ENCODE peak calls at places on chromosomes 1 and 21, in five cellular contexts. W is heart left ventricle, E is GM13976, R is HepG2, D is endothelial cell of umbilical vein. X is an unnamed sample.

GRCh38 chr1:245997471-245998258 is 509.4 kb downstream of the SMYD3 start:
- DNase-seq in D (peak; percentile 58), R (no peak), W (peak; percentile 66), E (no peak), X (no peak)

GRCh38 chr1:42801832-42802483 is 15.0 kb upstream of the ERMAP start:
- DNase-seq in W (no peak), D (no peak), R (no peak), E (no peak), X (no peak)

GRCh38 chr1:96536576-96536975 is 185.0 kb upstream of the PTBP2 start:
- DNase-seq in D (no peak), W (no peak), R (no peak), E (no peak), X (no peak)

GRCh38 chr1:101262601-101263348 is 26.0 kb downstream of the S1PR1 start:
- DNase-seq in E (no peak), W (no peak), D (peak; percentile 73), R (no peak), X (peak; percentile 30)

GRCh38 chr1:223622132-223622842 is 43.2 kb downstream of the CAPN8 start:
- DNase-seq in R (peak; percentile 77), W (no peak), E (no peak), D (no peak), X (no peak)

GRCh38 chr1:14441302-14441741 is 157.2 kb upstream of the KAZN start:
- DNase-seq in D (no peak), W (no peak), E (no peak), R (no peak), X (no peak)

GRCh38 chr1:235708390-235708962 is 58.9 kb upstream of the GNG4 start:
- DNase-seq in D (no peak), R (peak; percentile 2), E (no peak), W (no peak), X (no peak)

GRCh38 chr1:241212624-241213023 is 144.4 kb downstream of the RGS7 start:
- DNase-seq in W (no peak), E (no peak), D (no peak), R (no peak), X (no peak)

GRCh38 chr1:19597463-19598309 is 46.4 kb upstream of the NBL1 start:
- DNase-seq in R (no peak), W (no peak), E (no peak), D (peak; percentile 66), X (peak; percentile 74)

GRCh38 chr1:147598631-147599361 is 57.5 kb downstream of the BCL9 start:
- DNase-seq in D (no peak), W (peak; percentile 79), E (peak; percentile 47), R (no peak), X (peak; percentile 62)

GRCh38 chr1:87084247-87084836 is 169.9 kb downstream of the HS2ST1 start:
- DNase-seq in D (peak; percentile 41), R (peak; percentile 4), E (peak; percentile 14), W (no peak), X (no peak)

GRCh38 chr1:201763439-201764140 is 65.4 kb upstream of the IPO9 start:
- DNase-seq in W (no peak), R (no peak), E (no peak), D (no peak), X (no peak)

GRCh38 chr21:43809853-43810504 is 20.6 kb downstream of the RRP1 start:
- DNase-seq in E (no peak), R (no peak), D (no peak), W (no peak), X (no peak)

GRCh38 chr1:39720094-39720999 is 18.3 kb upstream of the PPIE start:
- DNase-seq in R (peak; percentile 51), D (peak; percentile 68), W (no peak), E (peak; percentile 46), X (no peak)

GRCh38 chr1:100358210-100358609 is 5.9 kb downstream of the CDC14A start:
- DNase-seq in W (no peak), D (peak; percentile 47), R (no peak), E (no peak), X (peak; percentile 46)

GRCh38 chr1:201895120-201895665 is 6.5 kb downstream of the SHISA4 start:
- DNase-seq in R (no peak), D (no peak), E (no peak), W (no peak), X (no peak)

GRCh38 chr1:105608713-105609112 is 1447.8 kb upstream of the PRMT6 start:
- DNase-seq in D (no peak), E (no peak), R (peak; percentile 4), W (no peak), X (no peak)
- TF ChIP-seq CTCF in D (no peak), E (no peak), R (peak; percentile 38), W (peak; percentile 9), X (no peak)

DNA sequence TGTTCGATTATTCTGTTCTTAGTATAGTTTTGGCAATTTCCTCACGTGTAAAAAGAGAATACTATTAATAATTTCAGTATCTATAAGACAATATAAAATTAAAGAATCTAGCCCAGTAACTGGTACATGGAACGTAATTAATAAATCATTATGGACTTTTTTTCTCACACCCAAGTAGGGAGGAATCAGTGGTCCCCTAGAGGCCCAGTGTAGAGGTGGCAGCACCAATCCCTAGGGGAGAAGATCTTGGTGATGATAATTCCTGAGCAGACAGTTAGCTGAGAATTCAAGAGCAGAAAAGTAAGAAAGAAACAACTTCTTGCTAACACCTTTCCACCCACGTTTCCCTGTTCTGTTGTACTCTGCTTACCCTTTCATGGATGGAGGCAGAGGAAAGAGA is 19.7 kb upstream of the SELE start:
- DNase-seq in W (no peak), E (no peak), D (no peak), R (no peak), X (no peak)
- TF ChIP-seq CTCF in W (no peak), E (no peak), D (no peak), R (no peak), X (no peak)

DNA sequence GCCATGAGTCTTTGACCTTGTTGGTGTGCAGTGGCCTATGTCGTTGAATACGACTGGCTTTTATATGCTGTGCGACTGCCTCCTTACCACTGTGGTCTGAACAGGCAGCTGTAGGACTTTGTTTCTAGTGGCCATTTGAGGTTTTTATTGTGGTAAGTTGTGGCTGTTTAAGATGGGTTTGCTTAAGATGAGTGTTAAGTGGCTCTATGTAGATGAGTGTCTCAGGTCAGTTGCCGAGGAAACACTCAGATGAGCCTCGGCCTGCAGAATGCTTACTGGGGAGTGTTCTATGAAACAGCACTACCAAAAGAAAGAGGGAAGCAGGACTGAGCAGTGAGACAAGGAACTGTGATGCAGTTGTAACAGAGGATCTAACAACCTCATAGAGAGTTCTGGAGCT is 14.9 kb upstream of the CD1C start:
- DNase-seq in E (no peak), W (no peak), R (no peak), D (no peak), X (no peak)
- TF ChIP-seq CTCF in E (no peak), W (no peak), R (no peak), D (no peak), X (no peak)

DNA sequence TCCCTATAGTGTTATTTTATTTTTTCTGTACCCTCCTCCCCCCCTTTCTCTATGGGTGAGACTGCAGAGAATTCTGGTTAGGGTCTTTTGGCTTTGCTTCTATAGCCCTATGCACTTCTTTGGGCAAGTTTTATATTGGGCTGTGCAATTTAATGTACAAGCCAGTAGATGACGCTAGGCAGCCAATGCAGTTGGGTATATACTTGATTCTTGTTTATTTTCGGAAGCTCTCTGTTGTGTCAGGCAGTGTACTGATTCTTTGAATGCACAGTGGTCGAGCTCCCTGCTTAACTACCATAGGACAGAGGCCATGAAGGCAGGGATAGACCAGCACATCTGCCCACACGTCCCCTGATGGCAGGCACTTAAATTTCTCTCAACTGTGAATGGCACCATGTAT is 34.1 kb upstream of the GPR52 start:
- DNase-seq in W (no peak), E (no peak), D (no peak), R (no peak), X (no peak)
- TF ChIP-seq CTCF in W (peak; percentile 42), E (no peak), D (no peak), R (peak; percentile 13), X (no peak)

DNA sequence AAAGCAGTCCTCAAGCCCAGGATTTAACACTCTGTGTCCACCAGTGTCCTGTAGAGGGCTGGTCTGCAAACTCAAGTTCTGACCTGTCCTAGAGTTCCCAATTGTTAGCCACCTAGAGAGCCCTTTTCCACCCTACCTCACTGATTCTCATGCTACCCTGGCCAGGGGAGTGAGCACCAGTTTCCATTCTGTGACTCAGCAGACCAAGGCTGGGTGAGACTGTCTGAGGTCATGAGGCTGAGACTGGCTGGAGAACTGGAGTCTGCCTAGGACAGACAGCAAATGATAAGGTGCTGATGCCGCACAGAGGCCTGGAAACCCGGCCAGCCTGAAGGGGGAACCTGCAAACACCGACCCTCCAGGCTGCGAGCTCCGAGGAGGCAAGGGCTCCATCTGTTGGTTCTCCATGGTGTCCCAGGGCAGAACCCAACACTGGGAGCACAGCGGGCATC is 13.7 kb downstream of the GLIS1 start:
- DNase-seq in D (no peak), E (no peak), W (no peak), R (peak; percentile 15), X (peak; percentile 10)
- TF ChIP-seq CTCF in D (no peak), E (no peak), W (no peak), R (peak; percentile 38), X (no peak)

GRCh38 chr1:24094554-24094953 is 17.4 kb downstream of the MYOM3 start:
- DNase-seq in W (no peak), R (no peak), D (no peak), E (no peak), X (no peak)
- TF ChIP-seq CTCF in W (no peak), R (no peak), D (no peak), E (no peak), X (no peak)

X was measured in activated CD8-positive, alpha-beta T cell treated with anti-CD3 and anti-CD28 coated beads for 36 hours.